ENCODE peak calls at places on chromosomes 16 and 17, in eight cellular contexts. One of them, this sample, is unnamed.

GRCh38 chr17:79670537-79671386 is 59.9 kb upstream of the RBFOX3 start:
- DNase-seq in WERI-Rb-1: no peak
- DNase-seq in amniotic epithelial cell: no peak
- DNase-seq in central memory CD4-positive, alpha-beta T cell: no peak
- DNase-seq in thyroid gland: no peak
- DNase-seq in ovary: no peak
- DNase-seq in glutamatergic neuron: peak; percentile 74
- DNase-seq in Kasumi-1: no peak
- DNase-seq in this sample: no peak

GRCh38 chr17:19561697-19562318 is 28.2 kb downstream of the SLC47A1 start:
- DNase-seq in WERI-Rb-1: no peak
- DNase-seq in amniotic epithelial cell: no peak
- DNase-seq in glutamatergic neuron: no peak
- DNase-seq in thyroid gland: no peak
- DNase-seq in central memory CD4-positive, alpha-beta T cell: no peak
- DNase-seq in ovary: no peak
- DNase-seq in Kasumi-1: no peak
- DNase-seq in this sample: no peak

GRCh38 chr16:87303431-87303930 is 13.7 kb downstream of the C16orf95 start:
- DNase-seq in central memory CD4-positive, alpha-beta T cell: no peak
- DNase-seq in glutamatergic neuron: no peak
- DNase-seq in thyroid gland: no peak
- DNase-seq in ovary: no peak
- DNase-seq in Kasumi-1: peak; percentile 93
- DNase-seq in amniotic epithelial cell: peak; percentile 56
- DNase-seq in WERI-Rb-1: no peak
- DNase-seq in this sample: no peak

GRCh38 chr16:69906838-69907301 is 44.3 kb upstream of the CLEC18A start:
- DNase-seq in central memory CD4-positive, alpha-beta T cell: no peak
- DNase-seq in ovary: no peak
- DNase-seq in glutamatergic neuron: no peak
- DNase-seq in amniotic epithelial cell: peak; percentile 86
- DNase-seq in WERI-Rb-1: no peak
- DNase-seq in Kasumi-1: no peak
- DNase-seq in thyroid gland: no peak
- DNase-seq in this sample: no peak

GRCh38 chr16:19309178-19309577 is 23.6 kb downstream of the CLEC19A start:
- DNase-seq in glutamatergic neuron: no peak
- DNase-seq in WERI-Rb-1: no peak
- DNase-seq in amniotic epithelial cell: no peak
- DNase-seq in Kasumi-1: no peak
- DNase-seq in thyroid gland: no peak
- DNase-seq in central memory CD4-positive, alpha-beta T cell: no peak
- DNase-seq in ovary: no peak
- DNase-seq in this sample: no peak

GRCh38 chr17:79391376-79391775 is 219.5 kb downstream of the RBFOX3 start:
- DNase-seq in central memory CD4-positive, alpha-beta T cell: no peak
- DNase-seq in Kasumi-1: no peak
- DNase-seq in WERI-Rb-1: no peak
- DNase-seq in thyroid gland: no peak
- DNase-seq in ovary: no peak
- DNase-seq in glutamatergic neuron: no peak
- DNase-seq in amniotic epithelial cell: no peak
- DNase-seq in this sample: no peak

GRCh38 chr17:36752096-36752888 is 150.9 kb downstream of the MRM1 start:
- DNase-seq in ovary: no peak
- DNase-seq in amniotic epithelial cell: no peak
- DNase-seq in Kasumi-1: no peak
- DNase-seq in thyroid gland: no peak
- DNase-seq in WERI-Rb-1: no peak
- DNase-seq in glutamatergic neuron: no peak
- DNase-seq in central memory CD4-positive, alpha-beta T cell: no peak
- DNase-seq in this sample: no peak

GRCh38 chr17:4944554-4945175 is 3.7 kb downstream of the PFN1 start:
- DNase-seq in ovary: no peak
- DNase-seq in glutamatergic neuron: no peak
- DNase-seq in central memory CD4-positive, alpha-beta T cell: no peak
- DNase-seq in thyroid gland: no peak
- DNase-seq in Kasumi-1: no peak
- DNase-seq in WERI-Rb-1: no peak
- DNase-seq in amniotic epithelial cell: no peak
- DNase-seq in this sample: no peak

GRCh38 chr17:48322060-48322459 is 108.0 kb downstream of the SKAP1 start:
- DNase-seq in Kasumi-1: peak; percentile 60
- DNase-seq in WERI-Rb-1: no peak
- DNase-seq in amniotic epithelial cell: no peak
- DNase-seq in thyroid gland: no peak
- DNase-seq in ovary: no peak
- DNase-seq in central memory CD4-positive, alpha-beta T cell: no peak
- DNase-seq in glutamatergic neuron: no peak
- DNase-seq in this sample: no peak

GRCh38 chr16:10465821-10466220 is 80.0 kb downstream of the ATF7IP2 start:
- DNase-seq in central memory CD4-positive, alpha-beta T cell: no peak
- DNase-seq in glutamatergic neuron: no peak
- DNase-seq in amniotic epithelial cell: peak; percentile 78
- DNase-seq in ovary: no peak
- DNase-seq in thyroid gland: no peak
- DNase-seq in WERI-Rb-1: no peak
- DNase-seq in Kasumi-1: no peak
- DNase-seq in this sample: no peak

GRCh38 chr16:80120899-80121521 is 419.8 kb upstream of the DYNLRB2 start:
- DNase-seq in Kasumi-1: no peak
- DNase-seq in thyroid gland: no peak
- DNase-seq in glutamatergic neuron: no peak
- DNase-seq in ovary: no peak
- DNase-seq in amniotic epithelial cell: no peak
- DNase-seq in central memory CD4-positive, alpha-beta T cell: no peak
- DNase-seq in WERI-Rb-1: no peak
- DNase-seq in this sample: no peak

GRCh38 chr17:74330446-74330845 is 4.4 kb downstream of the KIF19 start:
- DNase-seq in central memory CD4-positive, alpha-beta T cell: no peak
- DNase-seq in glutamatergic neuron: no peak
- DNase-seq in amniotic epithelial cell: no peak
- DNase-seq in ovary: no peak
- DNase-seq in thyroid gland: no peak
- DNase-seq in Kasumi-1: no peak
- DNase-seq in WERI-Rb-1: no peak
- DNase-seq in this sample: peak; percentile 53

GRCh38 chr17:3026856-3027751 is 36.3 kb downstream of the OR1D5 start:
- DNase-seq in WERI-Rb-1: peak; percentile 92
- DNase-seq in amniotic epithelial cell: no peak
- DNase-seq in ovary: peak; percentile 15
- DNase-seq in central memory CD4-positive, alpha-beta T cell: no peak
- DNase-seq in glutamatergic neuron: peak; percentile 80
- DNase-seq in Kasumi-1: no peak
- DNase-seq in thyroid gland: no peak
- DNase-seq in this sample: no peak

GRCh38 chr17:67829331-67829730 is 4.0 kb downstream of the BPTF start:
- DNase-seq in amniotic epithelial cell: no peak
- DNase-seq in Kasumi-1: no peak
- DNase-seq in central memory CD4-positive, alpha-beta T cell: peak; percentile 13
- DNase-seq in WERI-Rb-1: no peak
- DNase-seq in thyroid gland: no peak
- DNase-seq in ovary: no peak
- DNase-seq in glutamatergic neuron: no peak
- DNase-seq in this sample: no peak

GRCh38 chr16:81427245-81427644 is 17.4 kb upstream of the CMIP start:
- DNase-seq in ovary: no peak
- DNase-seq in WERI-Rb-1: no peak
- DNase-seq in Kasumi-1: no peak
- DNase-seq in thyroid gland: no peak
- DNase-seq in glutamatergic neuron: no peak
- DNase-seq in amniotic epithelial cell: no peak
- DNase-seq in central memory CD4-positive, alpha-beta T cell: no peak
- DNase-seq in this sample: no peak

GRCh38 chr16:55955845-55956244 is 80.7 kb upstream of the CES5A start:
- DNase-seq in ovary: no peak
- DNase-seq in central memory CD4-positive, alpha-beta T cell: no peak
- DNase-seq in glutamatergic neuron: peak; percentile 61
- DNase-seq in Kasumi-1: no peak
- DNase-seq in WERI-Rb-1: peak; percentile 14
- DNase-seq in thyroid gland: no peak
- DNase-seq in amniotic epithelial cell: no peak
- DNase-seq in this sample: peak; percentile 33

GRCh38 chr16:79885320-79885719 is 284.8 kb upstream of the MAF start:
- DNase-seq in ovary: no peak
- DNase-seq in WERI-Rb-1: no peak
- DNase-seq in thyroid gland: no peak
- DNase-seq in glutamatergic neuron: no peak
- DNase-seq in amniotic epithelial cell: no peak
- DNase-seq in central memory CD4-positive, alpha-beta T cell: no peak
- DNase-seq in Kasumi-1: no peak
- DNase-seq in this sample: no peak

GRCh38 chr17:68906638-68907037 is 48.6 kb downstream of the ABCA8 start:
- DNase-seq in central memory CD4-positive, alpha-beta T cell: no peak
- DNase-seq in amniotic epithelial cell: peak; percentile 40
- DNase-seq in Kasumi-1: peak; percentile 29
- DNase-seq in WERI-Rb-1: peak; percentile 55
- DNase-seq in ovary: no peak
- DNase-seq in glutamatergic neuron: no peak
- DNase-seq in thyroid gland: no peak
- DNase-seq in this sample: no peak

GRCh38 chr17:13518271-13519000 is 83.3 kb downstream of the HS3ST3A1 start:
- DNase-seq in thyroid gland: no peak
- DNase-seq in Kasumi-1: no peak
- DNase-seq in central memory CD4-positive, alpha-beta T cell: no peak
- DNase-seq in WERI-Rb-1: peak; percentile 75
- DNase-seq in amniotic epithelial cell: peak; percentile 91
- DNase-seq in glutamatergic neuron: no peak
- DNase-seq in ovary: no peak
- DNase-seq in this sample: no peak

GRCh38 chr17:58534901-58535421 is 20.5 kb upstream of the MTMR4 start:
- DNase-seq in central memory CD4-positive, alpha-beta T cell: no peak
- DNase-seq in WERI-Rb-1: no peak
- DNase-seq in ovary: no peak
- DNase-seq in glutamatergic neuron: no peak
- DNase-seq in thyroid gland: no peak
- DNase-seq in amniotic epithelial cell: peak; percentile 89
- DNase-seq in Kasumi-1: no peak
- DNase-seq in this sample: no peak

GRCh38 chr16:10827691-10828341 is 9.2 kb upstream of the TVP23A start:
- DNase-seq in thyroid gland: peak; percentile 79
- DNase-seq in WERI-Rb-1: no peak
- DNase-seq in central memory CD4-positive, alpha-beta T cell: no peak
- DNase-seq in ovary: peak; percentile 79
- DNase-seq in glutamatergic neuron: no peak
- DNase-seq in amniotic epithelial cell: peak; percentile 83
- DNase-seq in Kasumi-1: no peak
- DNase-seq in this sample: peak; percentile 32

GRCh38 chr16:24701521-24701951 is 27.9 kb upstream of the TNRC6A start:
- DNase-seq in central memory CD4-positive, alpha-beta T cell: no peak
- DNase-seq in ovary: peak; percentile 35
- DNase-seq in amniotic epithelial cell: peak; percentile 45
- DNase-seq in Kasumi-1: no peak
- DNase-seq in WERI-Rb-1: no peak
- DNase-seq in glutamatergic neuron: no peak
- DNase-seq in thyroid gland: no peak
- DNase-seq in this sample: no peak

GRCh38 chr17:39965017-39965699 is 2.4 kb downstream of the GSDMA start:
- DNase-seq in glutamatergic neuron: no peak
- DNase-seq in thyroid gland: no peak
- DNase-seq in WERI-Rb-1: no peak
- DNase-seq in central memory CD4-positive, alpha-beta T cell: no peak
- DNase-seq in Kasumi-1: no peak
- DNase-seq in ovary: no peak
- DNase-seq in amniotic epithelial cell: no peak
- DNase-seq in this sample: no peak

GRCh38 chr17:71902931-71903506 is 217.8 kb upstream of the SOX9 start:
- DNase-seq in amniotic epithelial cell: peak; percentile 13
- DNase-seq in ovary: no peak
- DNase-seq in central memory CD4-positive, alpha-beta T cell: no peak
- DNase-seq in WERI-Rb-1: no peak
- DNase-seq in glutamatergic neuron: no peak
- DNase-seq in Kasumi-1: no peak
- DNase-seq in thyroid gland: no peak
- DNase-seq in this sample: no peak

GRCh38 chr16:12489362-12489761 is 314.3 kb downstream of the CPPED1 start:
- DNase-seq in Kasumi-1: no peak
- DNase-seq in ovary: no peak
- DNase-seq in central memory CD4-positive, alpha-beta T cell: no peak
- DNase-seq in glutamatergic neuron: no peak
- DNase-seq in WERI-Rb-1: no peak
- DNase-seq in amniotic epithelial cell: no peak
- DNase-seq in thyroid gland: no peak
- DNase-seq in this sample: no peak

GRCh38 chr16:67372664-67373063 is 20.6 kb downstream of the TPPP3 start:
- DNase-seq in thyroid gland: no peak
- DNase-seq in WERI-Rb-1: no peak
- DNase-seq in ovary: no peak
- DNase-seq in Kasumi-1: peak; percentile 49
- DNase-seq in central memory CD4-positive, alpha-beta T cell: no peak
- DNase-seq in glutamatergic neuron: no peak
- DNase-seq in amniotic epithelial cell: peak; percentile 15
- DNase-seq in this sample: no peak

GRCh38 chr17:43094129-43094834 is 30.9 kb downstream of the BRCA1 start:
- DNase-seq in glutamatergic neuron: no peak
- DNase-seq in WERI-Rb-1: no peak
- DNase-seq in thyroid gland: no peak
- DNase-seq in ovary: no peak
- DNase-seq in central memory CD4-positive, alpha-beta T cell: no peak
- DNase-seq in Kasumi-1: no peak
- DNase-seq in amniotic epithelial cell: peak; percentile 47
- DNase-seq in this sample: no peak

GRCh38 chr17:17328251-17328650 is 25.1 kb downstream of the NT5M start:
- DNase-seq in ovary: no peak
- DNase-seq in amniotic epithelial cell: no peak
- DNase-seq in central memory CD4-positive, alpha-beta T cell: no peak
- DNase-seq in thyroid gland: no peak
- DNase-seq in Kasumi-1: no peak
- DNase-seq in glutamatergic neuron: no peak
- DNase-seq in WERI-Rb-1: no peak
- DNase-seq in this sample: no peak

GRCh38 chr16:82924075-82924854 is 297.5 kb downstream of the CDH13 start:
- DNase-seq in Kasumi-1: no peak
- DNase-seq in glutamatergic neuron: no peak
- DNase-seq in amniotic epithelial cell: no peak
- DNase-seq in ovary: no peak
- DNase-seq in WERI-Rb-1: no peak
- DNase-seq in thyroid gland: no peak
- DNase-seq in central memory CD4-positive, alpha-beta T cell: peak; percentile 39
- DNase-seq in this sample: no peak

GRCh38 chr17:78993981-78994671 is 14.4 kb upstream of the LGALS3BP start:
- DNase-seq in thyroid gland: no peak
- DNase-seq in amniotic epithelial cell: no peak
- DNase-seq in WERI-Rb-1: peak; percentile 8
- DNase-seq in ovary: no peak
- DNase-seq in central memory CD4-positive, alpha-beta T cell: no peak
- DNase-seq in Kasumi-1: peak; percentile 23
- DNase-seq in glutamatergic neuron: no peak
- DNase-seq in this sample: no peak

GRCh38 chr16:51953541-51953940 is 593.4 kb downstream of the TOX3 start:
- DNase-seq in ovary: no peak
- DNase-seq in WERI-Rb-1: no peak
- DNase-seq in glutamatergic neuron: no peak
- DNase-seq in Kasumi-1: no peak
- DNase-seq in amniotic epithelial cell: no peak
- DNase-seq in thyroid gland: no peak
- DNase-seq in central memory CD4-positive, alpha-beta T cell: no peak
- DNase-seq in this sample: no peak

GRCh38 chr16:81634380-81635121 is 144.5 kb upstream of the PLCG2 start:
- DNase-seq in amniotic epithelial cell: peak; percentile 9
- DNase-seq in WERI-Rb-1: no peak
- DNase-seq in central memory CD4-positive, alpha-beta T cell: no peak
- DNase-seq in Kasumi-1: peak; percentile 82
- DNase-seq in ovary: no peak
- DNase-seq in thyroid gland: no peak
- DNase-seq in glutamatergic neuron: no peak
- DNase-seq in this sample: no peak

GRCh38 chr16:77711775-77712174 is 10.5 kb upstream of the NUDT7 start:
- DNase-seq in Kasumi-1: no peak
- DNase-seq in central memory CD4-positive, alpha-beta T cell: no peak
- DNase-seq in thyroid gland: no peak
- DNase-seq in glutamatergic neuron: no peak
- DNase-seq in amniotic epithelial cell: peak; percentile 3
- DNase-seq in WERI-Rb-1: no peak
- DNase-seq in ovary: no peak
- DNase-seq in this sample: no peak

GRCh38 chr16:89595330-89596060 is 17.9 kb upstream of the DPEP1 start:
- DNase-seq in amniotic epithelial cell: no peak
- DNase-seq in Kasumi-1: no peak
- DNase-seq in central memory CD4-positive, alpha-beta T cell: no peak
- DNase-seq in WERI-Rb-1: no peak
- DNase-seq in glutamatergic neuron: peak; percentile 10
- DNase-seq in thyroid gland: no peak
- DNase-seq in ovary: no peak
- DNase-seq in this sample: no peak